ENCODE peak calls at places on chromosomes 5 and 9, in seven cellular contexts. One of them, this sample, is unnamed.

GRCh38 chr9:11038956-11039355 is 426.2 kb upstream of the PTPRD start:
- DNase-seq in DMS153: no peak
- DNase-seq in HEK293T: no peak
- DNase-seq in chondrocyte: no peak
- DNase-seq in IMR-90: no peak
- DNase-seq in kidney glomerular epithelial cell: no peak
- DNase-seq in Right ventricle myocardium superior: no peak
- DNase-seq in this sample: no peak

GRCh38 chr5:9363026-9363793 is 182.7 kb downstream of the SEMA5A start:
- DNase-seq in chondrocyte: no peak
- DNase-seq in IMR-90: no peak
- DNase-seq in Right ventricle myocardium superior: no peak
- DNase-seq in kidney glomerular epithelial cell: no peak
- DNase-seq in HEK293T: no peak
- DNase-seq in DMS153: no peak
- DNase-seq in this sample: no peak

GRCh38 chr9:126108240-126108639 is 218.4 kb upstream of the MVB12B start:
- DNase-seq in DMS153: no peak
- DNase-seq in IMR-90: no peak
- DNase-seq in kidney glomerular epithelial cell: no peak
- DNase-seq in chondrocyte: peak; percentile 26
- DNase-seq in Right ventricle myocardium superior: no peak
- DNase-seq in HEK293T: peak; percentile 26
- DNase-seq in this sample: no peak

GRCh38 chr9:99130069-99130468 is 25.2 kb downstream of the TGFBR1 start:
- DNase-seq in DMS153: no peak
- DNase-seq in HEK293T: no peak
- DNase-seq in Right ventricle myocardium superior: no peak
- DNase-seq in chondrocyte: no peak
- DNase-seq in IMR-90: no peak
- DNase-seq in kidney glomerular epithelial cell: no peak
- DNase-seq in this sample: no peak

GRCh38 chr9:129109504-129109903 is 1.1 kb downstream of the CRAT start:
- DNase-seq in DMS153: no peak
- DNase-seq in HEK293T: peak; percentile 51
- DNase-seq in Right ventricle myocardium superior: peak; percentile 65
- DNase-seq in kidney glomerular epithelial cell: no peak
- DNase-seq in chondrocyte: no peak
- DNase-seq in IMR-90: no peak
- DNase-seq in this sample: no peak

GRCh38 chr9:131116281-131117101 is 8.9 kb upstream of the NUP214 start:
- DNase-seq in IMR-90: no peak
- DNase-seq in Right ventricle myocardium superior: peak; percentile 59
- DNase-seq in chondrocyte: peak; percentile 75
- DNase-seq in DMS153: no peak
- DNase-seq in kidney glomerular epithelial cell: no peak
- DNase-seq in HEK293T: no peak
- DNase-seq in this sample: no peak

GRCh38 chr9:89524888-89525385 is 27.0 kb upstream of the SEMA4D start:
- DNase-seq in Right ventricle myocardium superior: no peak
- DNase-seq in kidney glomerular epithelial cell: no peak
- DNase-seq in chondrocyte: no peak
- DNase-seq in DMS153: no peak
- DNase-seq in IMR-90: no peak
- DNase-seq in HEK293T: no peak
- DNase-seq in this sample: no peak

GRCh38 chr5:9774472-9775079 is 144.4 kb upstream of the TAS2R1 start:
- DNase-seq in IMR-90: peak; percentile 84
- DNase-seq in kidney glomerular epithelial cell: no peak
- DNase-seq in chondrocyte: no peak
- DNase-seq in DMS153: peak; percentile 17
- DNase-seq in HEK293T: no peak
- DNase-seq in Right ventricle myocardium superior: no peak
- DNase-seq in this sample: no peak

GRCh38 chr5:106331415-106331814 is 1339.3 kb downstream of the EFNA5 start:
- DNase-seq in IMR-90: peak; percentile 98
- DNase-seq in HEK293T: no peak
- DNase-seq in Right ventricle myocardium superior: no peak
- DNase-seq in DMS153: no peak
- DNase-seq in kidney glomerular epithelial cell: no peak
- DNase-seq in chondrocyte: no peak
- DNase-seq in this sample: no peak

GRCh38 chr9:90770339-90770738 is 31.3 kb upstream of the SYK start:
- DNase-seq in Right ventricle myocardium superior: no peak
- DNase-seq in HEK293T: no peak
- DNase-seq in DMS153: no peak
- DNase-seq in kidney glomerular epithelial cell: no peak
- DNase-seq in chondrocyte: no peak
- DNase-seq in IMR-90: no peak
- DNase-seq in this sample: no peak

GRCh38 chr9:93590609-93591234 is 14.3 kb downstream of the PHF2 start:
- DNase-seq in kidney glomerular epithelial cell: no peak
- DNase-seq in IMR-90: no peak
- DNase-seq in DMS153: no peak
- DNase-seq in chondrocyte: no peak
- DNase-seq in HEK293T: no peak
- DNase-seq in Right ventricle myocardium superior: no peak
- DNase-seq in this sample: no peak

GRCh38 chr9:24413651-24414050 is 132.0 kb downstream of the IZUMO3 start:
- DNase-seq in chondrocyte: no peak
- DNase-seq in kidney glomerular epithelial cell: no peak
- DNase-seq in DMS153: no peak
- DNase-seq in HEK293T: no peak
- DNase-seq in IMR-90: no peak
- DNase-seq in Right ventricle myocardium superior: no peak
- DNase-seq in this sample: no peak

GRCh38 chr5:83197326-83197725 is 120.0 kb downstream of the XRCC4 start:
- DNase-seq in Right ventricle myocardium superior: no peak
- DNase-seq in chondrocyte: no peak
- DNase-seq in DMS153: peak; percentile 46
- DNase-seq in HEK293T: no peak
- DNase-seq in IMR-90: no peak
- DNase-seq in kidney glomerular epithelial cell: no peak
- DNase-seq in this sample: no peak

GRCh38 chr9:105444130-105444529 is 3.7 kb upstream of the FSD1L start:
- DNase-seq in chondrocyte: no peak
- DNase-seq in Right ventricle myocardium superior: no peak
- DNase-seq in HEK293T: no peak
- DNase-seq in kidney glomerular epithelial cell: no peak
- DNase-seq in DMS153: no peak
- DNase-seq in IMR-90: peak; percentile 76
- DNase-seq in this sample: no peak

GRCh38 chr9:89440046-89440445 is 57.9 kb downstream of the SEMA4D start:
- DNase-seq in chondrocyte: no peak
- DNase-seq in kidney glomerular epithelial cell: no peak
- DNase-seq in IMR-90: no peak
- DNase-seq in DMS153: no peak
- DNase-seq in Right ventricle myocardium superior: no peak
- DNase-seq in HEK293T: no peak
- DNase-seq in this sample: no peak

GRCh38 chr5:154971501-154971900 is 30.6 kb downstream of the MRPL22 start:
- DNase-seq in chondrocyte: no peak
- DNase-seq in IMR-90: peak; percentile 38
- DNase-seq in kidney glomerular epithelial cell: no peak
- DNase-seq in DMS153: no peak
- DNase-seq in HEK293T: no peak
- DNase-seq in Right ventricle myocardium superior: no peak
- DNase-seq in this sample: no peak

GRCh38 chr5:87645241-87645640 is 232.5 kb upstream of the CCNH start:
- DNase-seq in HEK293T: no peak
- DNase-seq in chondrocyte: no peak
- DNase-seq in DMS153: no peak
- DNase-seq in Right ventricle myocardium superior: no peak
- DNase-seq in IMR-90: no peak
- DNase-seq in kidney glomerular epithelial cell: no peak
- DNase-seq in this sample: no peak

This sample was measured in stimulated activated CD4-positive, alpha-beta T cell treated with anti-CD3 and anti-CD28 coated beads, TNF-alpha, amount 100 ng/mL, for 24 hours.